ENCODE peak calls at places on chromosomes 11 and 22, in eight cellular contexts. N is foreskin keratinocyte, T is transverse colon, F is lower lobe of right lung, D is fibroblast of the aortic adventitia, O is nephron progenitor cell, C is prostate gland, Y is Peyer's patch. I is an unnamed sample.

GRCh38 chr11:66438504-66439466 is at the start of gene MRPL11:
- DNase-seq in N (peak), T (peak), F (peak), D (peak), O (peak), C (peak), Y (peak), I (peak)

GRCh38 chr11:76978818-76979217 is 55.4 kb upstream of the B3GNT6 start:
- DNase-seq in N (no peak), T (no peak), F (no peak), D (no peak), O (no peak), C (no peak), Y (no peak), I (no peak)

GRCh38 chr22:42688241-42688913 is 32.3 kb downstream of the A4GALT start:
- DNase-seq in N (peak), T (peak), F (peak), D (peak), O (peak), C (peak), Y (peak), I (peak)

GRCh38 chr11:102831128-102831708 is 12.2 kb downstream of the MMP3 start:
- DNase-seq in N (no peak), T (peak), F (peak), D (peak), O (peak), C (peak), Y (no peak), I (no peak)

GRCh38 chr22:40594924-40595323 is 41.6 kb downstream of the MRTFA start:
- DNase-seq in N (no peak), T (no peak), F (peak), D (peak), O (peak), C (no peak), Y (no peak), I (no peak)

GRCh38 chr22:49658902-49659280 is 168.8 kb downstream of the BRD1 start:
- DNase-seq in N (no peak), T (no peak), F (peak), D (no peak), O (no peak), C (no peak), Y (no peak), I (no peak)

GRCh38 chr22:35919002-35919542 is 109.6 kb downstream of the RBFOX2 start:
- DNase-seq in N (no peak), T (no peak), F (no peak), D (no peak), O (no peak), C (no peak), Y (no peak), I (no peak)

GRCh38 chr11:5722622-5723021 is 13.6 kb upstream of the OR56B1 start:
- DNase-seq in N (no peak), T (no peak), F (no peak), D (no peak), O (no peak), C (no peak), Y (no peak), I (no peak)

GRCh38 chr11:126124284-126124683 is 61.6 kb upstream of the CDON start:
- DNase-seq in N (no peak), T (no peak), F (no peak), D (no peak), O (no peak), C (no peak), Y (no peak), I (no peak)

GRCh38 chr11:9512370-9513019 is 51.7 kb downstream of the ZNF143 start:
- DNase-seq in N (no peak), T (no peak), F (no peak), D (no peak), O (no peak), C (no peak), Y (no peak), I (no peak)

GRCh38 chr22:27820896-27821866 is 19.6 kb upstream of the MN1 start:
- DNase-seq in N (no peak), T (no peak), F (no peak), D (no peak), O (no peak), C (no peak), Y (no peak), I (no peak)

GRCh38 chr22:27823221-27823620 is 21.7 kb upstream of the MN1 start:
- DNase-seq in N (no peak), T (no peak), F (no peak), D (no peak), O (no peak), C (no peak), Y (no peak), I (no peak)

GRCh38 chr22:27828214-27828587 is 26.6 kb upstream of the MN1 start:
- DNase-seq in N (no peak), T (no peak), F (no peak), D (no peak), O (no peak), C (no peak), Y (no peak), I (no peak)

GRCh38 chr22:27827586-27828213 is 26.1 kb upstream of the MN1 start:
- DNase-seq in N (no peak), T (no peak), F (no peak), D (no peak), O (no peak), C (no peak), Y (no peak), I (no peak)

DNA sequence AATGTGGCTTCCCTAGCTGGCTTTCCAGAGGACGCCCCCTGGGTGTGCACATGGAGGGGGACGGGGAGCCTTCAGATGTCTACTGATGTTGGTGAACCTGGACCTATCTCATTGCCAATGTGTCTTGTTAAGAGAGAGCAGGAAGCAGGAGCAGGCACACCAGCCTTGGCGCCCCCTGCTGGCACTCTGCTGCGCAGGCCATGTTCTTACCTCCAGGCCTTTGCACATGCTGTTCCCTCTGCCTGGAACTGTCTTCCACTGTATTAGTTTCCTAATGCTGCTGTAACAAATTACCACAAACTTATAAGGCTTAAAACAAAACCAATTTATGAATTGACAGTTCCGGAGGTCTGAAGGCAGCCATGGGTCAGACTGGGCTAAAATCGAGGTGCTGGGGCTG is 23.6 kb upstream of the MN1 start:
- DNase-seq in N (no peak), T (no peak), F (no peak), D (no peak), O (no peak), C (no peak), Y (no peak), I (no peak)
- TF ChIP-seq CTCF in N (peak), T (peak), F (peak), D (peak), O (peak), C (no peak), Y (no peak), I (no peak)

GRCh38 chr11:123561046-123561781 is 93.2 kb downstream of the SCN3B start:
- DNase-seq in N (no peak), T (no peak), F (no peak), D (peak), O (peak), C (no peak), Y (no peak), I (no peak)
- TF ChIP-seq CTCF in N (peak), T (peak), F (no peak), D (peak), O (peak), C (no peak), Y (no peak), I (no peak)

GRCh38 chr11:70048279-70049024 is 29.7 kb upstream of the ANO1 start:
- DNase-seq in N (peak), T (peak), F (no peak), D (no peak), O (peak), C (peak), Y (no peak), I (peak)
- TF ChIP-seq CTCF in N (peak), T (peak), F (no peak), D (peak), O (peak), C (no peak), Y (no peak), I (no peak)

GRCh38 chr11:73530109-73530508 is 67.8 kb downstream of the FAM168A start:
- DNase-seq in N (no peak), T (no peak), F (no peak), D (no peak), O (no peak), C (no peak), Y (no peak), I (no peak)
- TF ChIP-seq CTCF in N (peak), T (peak), F (peak), D (peak), O (no peak), C (no peak), Y (no peak), I (no peak)

GRCh38 chr11:17563961-17564686 is 17.1 kb downstream of the OTOG start:
- DNase-seq in N (no peak), T (no peak), F (no peak), D (no peak), O (no peak), C (no peak), Y (peak), I (no peak)

GRCh38 chr11:17561111-17561415 is 14.0 kb downstream of the OTOG start:
- DNase-seq in N (no peak), T (no peak), F (no peak), D (no peak), O (no peak), C (no peak), Y (peak), I (no peak)

GRCh38 chr11:17561466-17562001 is 14.5 kb downstream of the OTOG start:
- DNase-seq in N (no peak), T (no peak), F (no peak), D (no peak), O (no peak), C (no peak), Y (peak), I (no peak)

GRCh38 chr11:17563248-17563647 is 16.2 kb downstream of the OTOG start:
- DNase-seq in N (peak), T (no peak), F (no peak), D (no peak), O (no peak), C (no peak), Y (peak), I (peak)

DNA sequence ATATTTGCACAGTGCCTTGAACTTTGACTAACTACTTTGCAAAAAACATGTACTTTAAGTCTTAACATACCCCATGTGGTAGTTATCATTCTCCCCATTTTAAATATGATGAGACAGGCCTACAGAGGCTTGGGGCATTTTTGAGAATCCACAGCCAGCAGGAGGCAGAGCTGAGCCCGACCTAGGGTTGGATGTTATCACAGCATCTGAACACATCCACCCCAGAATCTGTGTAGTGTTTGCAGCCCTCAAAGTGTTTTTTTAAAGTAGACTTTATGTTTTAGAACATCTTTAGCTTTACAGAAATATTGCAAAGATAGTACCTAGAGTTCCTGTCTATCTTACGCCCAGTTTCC is 17.6 kb downstream of the OTOG start:
- DNase-seq in N (no peak), T (no peak), F (no peak), D (no peak), O (no peak), C (no peak), Y (no peak), I (no peak)
- TF ChIP-seq CTCF in N (peak), T (no peak), F (no peak), D (no peak), O (peak), C (no peak), Y (no peak), I (no peak)

GRCh38 chr22:37357471-37357870 is 69.8 kb downstream of the ELFN2 start:
- DNase-seq in N (no peak), T (no peak), F (no peak), D (peak), O (no peak), C (no peak), Y (no peak), I (no peak)
- TF ChIP-seq CTCF in N (no peak), T (no peak), F (no peak), D (no peak), O (no peak), C (no peak), Y (no peak), I (no peak)

DNA sequence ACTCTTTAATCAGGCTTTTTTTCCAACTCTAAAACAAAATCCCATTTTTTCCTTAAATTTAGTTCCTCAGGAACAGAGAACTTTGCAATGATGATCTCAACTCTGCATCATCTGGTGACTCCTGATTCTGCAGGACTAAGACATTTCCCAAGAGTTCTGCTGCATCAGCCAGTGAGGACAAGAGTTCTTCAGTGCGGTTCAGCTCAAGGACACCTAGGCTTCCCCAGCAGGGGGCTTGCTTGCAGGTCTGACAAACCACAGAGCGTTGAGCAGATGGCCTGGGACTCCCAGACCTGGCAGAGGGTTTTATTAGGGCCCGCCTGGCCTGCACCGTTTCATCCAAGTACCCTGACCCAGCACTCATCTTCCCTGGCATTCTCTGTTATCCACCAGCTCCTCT is 6.4 kb downstream of the CDCA5 start:
- DNase-seq in N (no peak), T (no peak), F (no peak), D (no peak), O (no peak), C (no peak), Y (no peak), I (no peak)
- TF ChIP-seq CTCF in N (no peak), T (no peak), F (no peak), D (no peak), O (no peak), C (no peak), Y (no peak), I (no peak)

GRCh38 chr11:2394818-2395105 is 5.8 kb upstream of the TSSC4 start:
- DNase-seq in N (no peak), T (no peak), F (no peak), D (no peak), O (no peak), C (no peak), Y (no peak), I (no peak)

GRCh38 chr11:2395211-2395730 is 5.3 kb upstream of the TSSC4 start:
- DNase-seq in N (no peak), T (no peak), F (no peak), D (no peak), O (no peak), C (no peak), Y (no peak), I (no peak)

GRCh38 chr11:2395856-2396255 is 4.7 kb upstream of the TSSC4 start:
- DNase-seq in N (no peak), T (no peak), F (no peak), D (no peak), O (no peak), C (no peak), Y (no peak), I (no peak)

GRCh38 chr11:2393111-2393868 is 7.3 kb upstream of the TSSC4 start:
- DNase-seq in N (no peak), T (no peak), F (no peak), D (no peak), O (no peak), C (no peak), Y (peak), I (no peak)

GRCh38 chr11:2393941-2394817 is 6.4 kb upstream of the TSSC4 start:
- DNase-seq in N (no peak), T (no peak), F (no peak), D (no peak), O (no peak), C (no peak), Y (peak), I (no peak)
- TF ChIP-seq CTCF in N (no peak), T (no peak), F (no peak), D (no peak), O (no peak), C (no peak), Y (no peak), I (no peak)

DNA sequence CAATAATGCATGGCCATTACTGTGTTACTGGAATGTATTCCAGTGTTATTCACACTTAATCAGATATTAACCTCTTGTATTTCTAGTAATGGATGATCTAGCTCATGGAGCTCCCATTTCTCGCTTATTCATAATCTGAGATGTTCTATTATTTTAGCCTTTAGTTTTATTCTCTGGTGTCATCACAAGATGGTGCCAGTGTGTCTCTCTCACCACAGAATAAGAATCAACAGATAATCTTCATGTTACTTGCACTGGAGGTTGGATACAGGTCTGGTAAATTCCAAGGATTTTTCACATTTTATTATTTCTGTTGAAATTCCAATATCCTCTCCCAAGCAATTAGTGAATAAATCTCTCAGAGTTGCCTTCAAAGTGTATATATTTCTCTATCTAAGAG is 74.6 kb downstream of the CASP12 start:
- DNase-seq in N (no peak), T (no peak), F (no peak), D (no peak), O (no peak), C (no peak), Y (no peak), I (no peak)
- TF ChIP-seq CTCF in N (no peak), T (no peak), F (no peak), D (no peak), O (no peak), C (no peak), Y (no peak), I (no peak)